ENCODE peak calls at places on chromosomes 7 and 10, in six cellular contexts. B is heart right ventricle; U is thoracic aorta; X is esophagus squamous epithelium; C is naive thymus-derived CD4-positive, alpha-beta T cell; S is WERI-Rb-1. M is an unnamed sample.
A peak's percentile ranks its signal among the peaks of the same experiment; 100 is the strongest.

GRCh38 chr10:131654471-131655087 is 246.2 kb upstream of the PPP2R2D start:
- DNase-seq in B (no peak), U (no peak), X (no peak), S (no peak), C (no peak), M (no peak)

GRCh38 chr10:119420950-119421875 is 121.3 kb downstream of the RGS10 start:
- DNase-seq in C (no peak), S (no peak), B (no peak), U (no peak), X (no peak), M (no peak)

GRCh38 chr7:94700926-94701554 is 45.1 kb upstream of the SGCE start:
- DNase-seq in B (no peak), C (no peak), S (no peak), X (no peak), U (no peak), M (no peak)

GRCh38 chr7:50368366-50368765 is 63.9 kb downstream of the IKZF1 start:
- DNase-seq in S (no peak), U (no peak), B (no peak), C (no peak), X (no peak), M (no peak)

GRCh38 chr10:73647211-73647874 is 6.1 kb upstream of the MYOZ1 start:
- DNase-seq in X (no peak), C (no peak), U (no peak), B (no peak), S (no peak), M (no peak)

GRCh38 chr10:125984346-125984745 is 88.0 kb downstream of the FANK1 start:
- DNase-seq in C (no peak), X (no peak), B (no peak), U (no peak), S (no peak), M (no peak)

GRCh38 chr7:82685214-82685613 is 241.6 kb upstream of the CACNA2D1 start:
- DNase-seq in C (no peak), S (no peak), U (no peak), B (no peak), X (no peak), M (no peak)

GRCh38 chr7:26199301-26200112 is 1.0 kb downstream of the HNRNPA2B1 start:
- DNase-seq in S (peak; percentile 62), C (peak; percentile 26), B (peak; percentile 73), U (no peak), X (peak; percentile 10), M (peak; percentile 52)

GRCh38 chr10:90885176-90885575 is 13.4 kb downstream of the RPP30 start:
- DNase-seq in U (no peak), C (no peak), X (no peak), S (no peak), B (no peak), M (no peak)

GRCh38 chr7:70695804-70696104 is 436.2 kb upstream of the GALNT17 start:
- DNase-seq in U (no peak), S (no peak), B (no peak), X (no peak), C (no peak), M (no peak)

GRCh38 chr10:126684171-126684745 is 13.8 kb upstream of the C10orf90 start:
- DNase-seq in C (no peak), B (no peak), S (no peak), U (no peak), X (no peak), M (no peak)

GRCh38 chr10:132550366-132551092 is 12.9 kb downstream of the INPP5A start:
- DNase-seq in C (no peak), B (peak; percentile 11), S (no peak), X (no peak), U (no peak), M (no peak)

GRCh38 chr10:70851597-70852475 is 36.1 kb downstream of the SGPL1 start:
- DNase-seq in X (no peak), B (no peak), C (no peak), U (no peak), S (no peak), M (no peak)

GRCh38 chr10:88372051-88372450 is 211.1 kb downstream of the RNLS start:
- DNase-seq in B (no peak), U (no peak), X (no peak), C (no peak), S (peak; percentile 61), M (no peak)

GRCh38 chr7:70334883-70335282 is 736.6 kb downstream of the AUTS2 start:
- DNase-seq in C (peak; percentile 17), X (no peak), U (no peak), S (no peak), B (no peak), M (no peak)

GRCh38 chr7:5564894-5565293 is 141.3 kb upstream of the TNRC18 start:
- DNase-seq in B (no peak), S (no peak), X (no peak), U (no peak), C (no peak), M (no peak)

GRCh38 chr7:21771906-21772610 is 173.6 kb downstream of the CDCA7L start:
- DNase-seq in C (no peak), B (no peak), S (no peak), X (no peak), U (no peak), M (no peak)

GRCh38 chr7:140640727-140641531 is at the start of gene DENND2A:
- DNase-seq in U (no peak), C (no peak), X (no peak), B (peak; percentile 87), S (peak; percentile 93), M (no peak)

GRCh38 chr10:7696545-7696944 is 6.6 kb upstream of the ITIH2 start:
- DNase-seq in U (peak; percentile 16), X (no peak), B (peak; percentile 25), S (no peak), C (no peak), M (no peak)

GRCh38 chr10:73931767-73932624 is 21.1 kb downstream of the PLAU start:
- DNase-seq in U (no peak), S (no peak), B (no peak), X (no peak), C (peak; percentile 10), M (peak; percentile 30)

GRCh38 chr7:150944066-150945042 is 33.8 kb downstream of the KCNH2 start:
- DNase-seq in B (no peak), X (no peak), C (no peak), U (no peak), S (no peak), M (no peak)

GRCh38 chr10:89278034-89278535 is 23.8 kb upstream of the IFIT2 start:
- DNase-seq in B (peak; percentile 82), X (no peak), U (peak; percentile 36), S (peak; percentile 70), C (no peak), M (no peak)

GRCh38 chr7:85774931-85775330 is 588.1 kb upstream of the SEMA3D start:
- DNase-seq in S (no peak), C (no peak), X (no peak), B (no peak), U (no peak), M (no peak)

GRCh38 chr10:68367121-68367520 is 34.4 kb upstream of the PBLD start:
- DNase-seq in U (no peak), S (no peak), C (no peak), B (no peak), X (no peak), M (no peak)

GRCh38 chr10:20281579-20281978 is 465.3 kb downstream of the PLXDC2 start:
- DNase-seq in S (no peak), C (no peak), X (no peak), B (no peak), U (no peak), M (no peak)

GRCh38 chr7:141333459-141333858 is 217.8 kb upstream of the AGK start:
- DNase-seq in C (no peak), S (no peak), B (peak; percentile 16), X (no peak), U (no peak), M (no peak)

GRCh38 chr10:132881186-132881920 is 61.0 kb downstream of the CFAP46 start:
- DNase-seq in S (no peak), C (no peak), X (no peak), U (no peak), B (no peak), M (no peak)

GRCh38 chr7:33806284-33807157 is 98.8 kb upstream of the BMPER start:
- DNase-seq in X (no peak), U (no peak), B (no peak), C (no peak), S (no peak), M (no peak)

GRCh38 chr7:128745706-128746105 is 6.5 kb downstream of the CALU start:
- DNase-seq in X (no peak), C (no peak), U (no peak), S (no peak), B (no peak), M (no peak)
- H3K9me3 ChIP-seq in X (no peaks in the 10 kb centered on the region), C (no peaks in the 10 kb centered on the region), U (no peaks in the 10 kb centered on the region), S (no peaks in the 10 kb centered on the region), B (no peaks in the 10 kb centered on the region), M (no peaks in the 10 kb centered on the region)

GRCh38 chr7:157637216-157637954 is 300.6 kb downstream of the DNAJB6 start:
- DNase-seq in S (no peak), U (no peak), B (no peak), X (no peak), C (no peak), M (no peak)

GRCh38 chr7:157635148-157635500 is 298.3 kb downstream of the DNAJB6 start:
- DNase-seq in X (no peak), C (no peak), B (no peak), S (no peak), U (no peak), M (no peak)

GRCh38 chr7:157633465-157634185 is 296.8 kb downstream of the DNAJB6 start:
- DNase-seq in B (no peak), S (peak; percentile 35), C (no peak), U (no peak), X (no peak), M (no peak)

GRCh38 chr7:157634401-157635147 is 297.8 kb downstream of the DNAJB6 start:
- DNase-seq in B (no peak), C (no peak), X (no peak), U (no peak), S (no peak), M (no peak)

DNA sequence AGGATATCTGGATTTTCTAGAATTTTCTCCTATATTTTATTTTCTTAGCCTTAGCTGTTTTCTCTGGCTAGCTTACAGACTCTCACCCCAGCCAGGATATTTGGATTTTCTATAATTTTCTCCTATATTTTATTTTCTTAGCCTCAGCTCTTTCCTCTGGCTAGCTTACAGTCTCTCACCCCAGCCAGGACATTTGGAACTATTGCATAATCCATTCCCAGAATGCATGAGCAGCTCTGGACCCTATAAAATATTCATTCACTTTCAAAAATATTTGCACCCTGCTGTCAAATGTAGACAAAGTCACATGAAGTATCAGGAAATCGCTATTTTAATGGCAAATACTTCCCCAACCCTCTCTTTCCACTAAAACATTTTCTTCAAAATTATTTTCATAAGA is 298.9 kb downstream of the DNAJB6 start:
- DNase-seq in U (no peak), X (no peak), C (no peak), S (no peak), B (no peak), M (no peak)
- H3K9me3 ChIP-seq in U (peaks cover 4% of the 10 kb centered on the region), X (peaks cover 8% of the 10 kb centered on the region), C (no peaks in the 10 kb centered on the region), S (peaks cover 12% of the 10 kb centered on the region), B (peaks cover 5% of the 10 kb centered on the region), M (peaks cover 3% of the 10 kb centered on the region)

GRCh38 chr10:108757946-108758345 is 1165.4 kb downstream of the XPNPEP1 start:
- DNase-seq in C (no peak), X (no peak), S (no peak), B (no peak), U (no peak), M (no peak)

GRCh38 chr10:108755661-108756060 is 1167.7 kb downstream of the XPNPEP1 start:
- DNase-seq in X (no peak), U (no peak), C (no peak), B (no peak), S (no peak), M (no peak)
- H3K9me3 ChIP-seq in X (no peaks in the 10 kb centered on the region), U (no peaks in the 10 kb centered on the region), C (no peaks in the 10 kb centered on the region), B (no peaks in the 10 kb centered on the region), S (no peaks in the 10 kb centered on the region), M (no peaks in the 10 kb centered on the region)

GRCh38 chr7:53500076-53500475 is 464.6 kb downstream of the POM121L12 start:
- DNase-seq in U (no peak), X (no peak), C (no peak), S (no peak), B (no peak), M (no peak)
- H3K9me3 ChIP-seq in U (no peaks in the 10 kb centered on the region), X (no peaks in the 10 kb centered on the region), C (no peaks in the 10 kb centered on the region), S (no peaks in the 10 kb centered on the region), B (no peaks in the 10 kb centered on the region), M (peaks cover 4% of the 10 kb centered on the region)